ENCODE peak calls at places on chromosomes 12 and 14, in ten cellular contexts. D is Caco-2, J is uterus, G is testis, E is MM.1S, C is heart left ventricle, I is psoas muscle, W is pancreas, A is spleen, V is body of pancreas. M is an unnamed sample.

GRCh38 chr12:130482448-130482847 is 144.8 kb downstream of the PIWIL1 start:
- DNase-seq in D (no peak), J (no peak), G (no peak), E (no peak), C (no peak), I (no peak), W (no peak), A (no peak), V (no peak), M (no peak)

GRCh38 chr14:31968107-31968810 is 108.8 kb upstream of the ARHGAP5 start:
- DNase-seq in D (no peak), J (no peak), G (no peak), E (no peak), C (no peak), I (no peak), W (no peak), A (no peak), V (no peak), M (no peak)

GRCh38 chr14:95041477-95042020 is 115.8 kb downstream of the DICER1 start:
- DNase-seq in D (no peak), J (no peak), G (no peak), E (no peak), C (no peak), I (no peak), W (no peak), A (no peak), V (no peak), M (no peak)

GRCh38 chr12:127306604-127307215 is 960.3 kb upstream of the TMEM132C start:
- DNase-seq in D (no peak), J (no peak), G (no peak), E (no peak), C (no peak), I (no peak), W (no peak), A (no peak), V (no peak), M (no peak)

GRCh38 chr12:111453071-111453989 is 47.6 kb downstream of the SH2B3 start:
- DNase-seq in D (no peak), J (no peak), G (peak; percentile 12), E (no peak), C (no peak), I (no peak), W (no peak), A (no peak), V (peak; percentile 8), M (no peak)

GRCh38 chr12:6530576-6531260 is 3.6 kb upstream of the GAPDH start:
- DNase-seq in D (no peak), J (no peak), G (no peak), E (no peak), C (no peak), I (no peak), W (no peak), A (no peak), V (no peak), M (no peak)

GRCh38 chr12:13375583-13376413 is 179.3 kb downstream of the EMP1 start:
- DNase-seq in D (no peak), J (no peak), G (no peak), E (no peak), C (no peak), I (no peak), W (no peak), A (no peak), V (no peak), M (no peak)

GRCh38 chr12:120466560-120467315 is 2.8 kb downstream of the SRSF9 start:
- DNase-seq in D (peak; percentile 54), J (peak; percentile 34), G (peak; percentile 78), E (no peak), C (peak; percentile 45), I (peak; percentile 20), W (peak; percentile 68), A (no peak), V (peak; percentile 64), M (no peak)

DNA sequence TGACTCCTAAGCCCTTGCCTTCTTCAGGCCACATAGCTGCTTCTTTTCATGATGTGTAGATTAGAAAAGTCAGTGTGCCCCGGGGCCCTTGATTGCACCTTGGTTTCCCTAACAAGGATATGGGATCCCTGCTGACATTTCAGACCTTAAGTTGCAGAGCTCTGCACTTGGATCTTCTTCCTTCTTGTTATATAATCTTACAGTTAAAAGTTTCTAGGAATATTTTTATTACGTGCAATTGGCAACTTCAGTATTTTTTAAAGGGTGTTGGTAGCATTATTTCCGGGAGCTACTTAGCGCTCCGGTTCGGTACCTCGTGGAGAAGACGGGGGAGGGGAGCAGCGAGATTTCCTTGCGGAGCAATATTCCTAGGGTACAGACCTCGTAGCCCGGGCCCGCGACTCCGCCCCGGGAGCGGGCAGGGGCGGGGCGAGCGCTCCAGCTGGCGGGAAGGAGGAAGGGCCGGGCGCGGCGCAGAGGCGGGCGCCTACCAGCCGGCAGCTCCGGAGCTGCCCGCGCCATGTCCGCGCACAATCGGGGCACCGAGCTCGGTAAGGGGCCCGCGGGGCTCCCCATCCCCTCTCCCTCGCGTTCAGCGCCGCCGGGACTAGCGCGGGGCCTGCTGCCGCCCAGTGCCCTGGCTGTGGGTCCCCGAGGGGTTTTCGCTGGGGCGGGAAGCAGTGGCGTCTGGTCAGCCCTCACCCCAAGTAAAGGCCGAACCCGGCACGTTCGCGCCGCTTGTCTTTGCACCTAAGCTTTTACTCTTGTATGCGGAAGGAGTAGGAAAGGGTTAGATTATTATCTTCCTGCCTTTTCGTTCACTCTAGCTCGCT is at the start of gene DERA:
- DNase-seq in D (peak; percentile 91), J (peak; percentile 82), G (peak; percentile 81), E (peak; percentile 62), C (peak; percentile 88), I (peak; percentile 82), W (peak; percentile 85), A (peak; percentile 95), V (peak; percentile 82), M (no peak)
- TF ChIP-seq CTCF in D (no peak), J (no peak), G (no peak), E (no peak), C (no peak), I (peak; percentile 8), W (no peak), A (no peak), V (no peak), M (no peak)

GRCh38 chr12:68614105-68614679 is 3.5 kb downstream of the RAP1B start:
- DNase-seq in D (no peak), J (no peak), G (no peak), E (no peak), C (no peak), I (no peak), W (no peak), A (no peak), V (no peak), M (no peak)

GRCh38 chr12:68612245-68612644 is 1.5 kb downstream of the RAP1B start:
- DNase-seq in D (no peak), J (no peak), G (no peak), E (no peak), C (no peak), I (no peak), W (no peak), A (no peak), V (no peak), M (no peak)

GRCh38 chr12:68614772-68615171 is 4.1 kb downstream of the RAP1B start:
- DNase-seq in D (no peak), J (no peak), G (no peak), E (no peak), C (no peak), I (no peak), W (no peak), A (no peak), V (no peak), M (no peak)

GRCh38 chr12:68612675-68613074 is 2.0 kb downstream of the RAP1B start:
- DNase-seq in D (no peak), J (no peak), G (no peak), E (peak; percentile 15), C (no peak), I (no peak), W (no peak), A (no peak), V (no peak), M (no peak)

DNA sequence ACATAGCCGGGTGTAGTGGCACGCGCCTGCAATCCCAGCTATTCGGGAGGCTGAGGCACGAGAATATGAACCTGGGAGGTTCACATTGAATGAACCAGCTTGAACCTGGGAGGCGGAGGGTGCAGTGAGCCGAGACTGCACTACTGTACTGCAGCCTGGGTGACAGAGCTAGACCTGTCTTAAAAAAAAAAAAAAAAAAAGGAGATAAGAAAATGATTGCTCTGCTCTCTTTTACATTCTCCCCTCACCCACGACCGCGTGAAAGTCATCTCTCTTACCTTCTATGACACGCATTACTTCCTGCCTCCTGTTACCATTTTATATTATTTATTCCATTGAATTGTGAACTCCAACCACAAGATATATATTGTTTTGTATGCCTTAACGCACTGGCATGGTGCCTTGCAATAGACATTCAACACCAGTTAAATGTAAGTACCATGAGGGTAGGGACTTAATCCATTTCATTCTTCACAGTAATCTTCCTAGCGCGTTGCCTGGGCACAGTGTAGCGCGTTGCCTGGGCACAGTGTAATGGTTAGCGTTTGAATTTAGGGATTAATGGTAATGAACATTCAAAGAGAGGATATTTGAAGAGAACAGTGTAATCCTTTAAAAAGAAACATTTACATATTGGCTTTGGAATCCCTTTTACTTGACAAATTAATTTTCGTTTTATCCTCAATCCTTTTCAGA is 2.7 kb downstream of the RAP1B start:
- DNase-seq in D (no peak), J (no peak), G (peak; percentile 19), E (no peak), C (no peak), I (no peak), W (no peak), A (no peak), V (no peak), M (no peak)
- H3K4me3 ChIP-seq in D (no peak overlapping the region), J (peak overlapping the region; percentile 77), G (no peak overlapping the region), E (peak overlapping the region; percentile 98), C (peak overlapping the region; percentile 87), I (peak overlapping the region; percentile 93), W (no peak overlapping the region), A (peak overlapping the region; percentile 58), V (no peak overlapping the region), M (peak overlapping the region; percentile 91)

GRCh38 chr14:50705026-50705593 is 37.0 kb upstream of the SAV1 start:
- DNase-seq in D (no peak), J (no peak), G (no peak), E (no peak), C (peak; percentile 47), I (no peak), W (no peak), A (no peak), V (no peak), M (no peak)

DNA sequence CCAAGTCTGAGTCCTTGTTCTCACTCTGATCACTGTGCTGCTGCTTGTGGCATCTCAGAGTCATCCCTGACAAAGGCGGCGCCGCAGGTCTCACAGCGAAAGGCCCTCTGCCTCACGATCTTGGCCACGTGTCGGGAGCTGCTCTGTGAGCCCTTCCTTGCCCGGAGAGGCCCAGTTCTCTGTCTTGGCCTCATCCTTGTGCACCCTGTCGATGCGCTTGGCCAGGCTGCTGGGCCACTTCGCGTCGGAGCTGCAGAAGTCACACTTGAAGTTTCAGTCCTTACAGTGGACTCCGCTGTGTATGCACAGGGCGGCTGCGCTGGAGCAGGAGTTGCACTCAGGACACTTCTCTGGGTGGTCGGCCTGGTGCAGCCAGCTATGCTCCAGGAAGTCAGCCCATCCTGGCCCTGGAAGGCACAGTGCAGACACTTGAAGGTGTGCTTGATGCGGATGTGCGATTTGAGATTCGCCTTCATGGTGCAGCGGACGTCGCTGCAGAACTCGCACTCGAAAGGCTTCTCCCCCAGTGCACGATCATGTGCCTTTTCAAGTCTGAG is 36.4 kb upstream of the SAV1 start:
- DNase-seq in D (no peak), J (no peak), G (no peak), E (no peak), C (no peak), I (no peak), W (no peak), A (peak; percentile 68), V (no peak), M (no peak)
- TF ChIP-seq CTCF in D (no peak), J (no peak), G (no peak), E (no peak), C (no peak), I (no peak), W (no peak), A (no peak), V (no peak), M (no peak)

GRCh38 chr12:102501773-102502172 is 21.4 kb upstream of the IGF1 start:
- DNase-seq in D (no peak), J (peak; percentile 30), G (peak; percentile 30), E (no peak), C (no peak), I (no peak), W (no peak), A (no peak), V (no peak), M (no peak)

GRCh38 chr12:102504280-102504679 is 23.9 kb upstream of the IGF1 start:
- DNase-seq in D (no peak), J (no peak), G (no peak), E (no peak), C (no peak), I (no peak), W (no peak), A (no peak), V (no peak), M (no peak)

GRCh38 chr12:102504871-102505270 is 24.5 kb upstream of the IGF1 start:
- DNase-seq in D (no peak), J (no peak), G (no peak), E (no peak), C (no peak), I (no peak), W (no peak), A (no peak), V (no peak), M (no peak)

GRCh38 chr12:102503056-102503681 is 22.8 kb upstream of the IGF1 start:
- DNase-seq in D (no peak), J (no peak), G (no peak), E (no peak), C (no peak), I (no peak), W (no peak), A (no peak), V (no peak), M (no peak)

DNA sequence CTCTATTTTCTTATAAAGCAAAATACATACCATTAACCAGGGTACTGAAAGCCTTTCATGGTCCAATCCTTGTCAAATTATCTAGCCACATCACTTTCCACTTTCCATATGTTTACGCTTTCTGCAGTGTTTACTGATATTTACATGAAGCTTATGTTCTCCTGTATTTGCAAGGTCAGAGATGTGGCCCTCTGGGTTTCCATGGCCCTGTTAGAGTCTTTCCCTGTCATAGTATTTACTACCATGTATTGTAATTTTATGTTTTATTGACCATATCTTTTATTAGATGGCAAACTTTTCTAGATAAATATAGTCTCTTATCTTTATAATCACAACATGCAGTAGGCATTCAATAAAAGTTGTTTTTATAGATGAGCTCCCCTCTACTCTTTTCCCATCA is 23.5 kb upstream of the IGF1 start:
- DNase-seq in D (no peak), J (no peak), G (no peak), E (no peak), C (no peak), I (no peak), W (no peak), A (no peak), V (no peak), M (no peak)
- H3K4me3 ChIP-seq in D (no peak overlapping the region), J (no peak overlapping the region), G (no peak overlapping the region), E (no peak overlapping the region), C (no peak overlapping the region), I (no peak overlapping the region), W (no peak overlapping the region), A (no peak overlapping the region), V (no peak overlapping the region), M (no peak overlapping the region)